ENCODE peak calls at places on chromosomes 16 and 17, in seven cellular contexts. H is kidney, F is left ventricle myocardium inferior, P is fibroblast of pulmonary artery, L is ovary, C is type B pancreatic cell, V is neural progenitor cell. E is an unnamed sample.

GRCh38 chr16:72997141-72997542 is 50.8 kb downstream of the ZFHX3 start:
- DNase-seq in H (no peak), F (no peak), P (peak; percentile 73), L (no peak), C (no peak), V (no peak), E (no peak)

GRCh38 chr17:28549274-28550132 is 2.9 kb downstream of the UNC119 start:
- DNase-seq in H (peak; percentile 56), F (no peak), P (no peak), L (no peak), C (no peak), V (peak; percentile 85), E (peak; percentile 34)

GRCh38 chr17:73533127-73533526 is 111.1 kb downstream of the SDK2 start:
- DNase-seq in H (no peak), F (peak; percentile 89), P (no peak), L (no peak), C (no peak), V (no peak), E (no peak)

GRCh38 chr17:1002412-1002753 is 5.5 kb downstream of the TIMM22 start:
- DNase-seq in H (no peak), F (no peak), P (peak; percentile 27), L (no peak), C (no peak), V (no peak), E (no peak)

GRCh38 chr16:57960826-57961472 is 10.0 kb downstream of the CNGB1 start:
- DNase-seq in H (no peak), F (no peak), P (no peak), L (no peak), C (no peak), V (no peak), E (peak; percentile 59)

GRCh38 chr17:50200447-50201225 is 795 bp downstream of the COL1A1 start:
- DNase-seq in H (peak; percentile 96), F (peak; percentile 88), P (peak; percentile 96), L (peak; percentile 97), C (peak; percentile 91), V (peak; percentile 96), E (peak; percentile 94)

GRCh38 chr17:38809828-38810227 is 10.5 kb upstream of the PIP4K2B start:
- DNase-seq in H (no peak), F (no peak), P (no peak), L (no peak), C (no peak), V (no peak), E (no peak)

GRCh38 chr17:4147751-4148310 is 4.8 kb downstream of the CYB5D2 start:
- DNase-seq in H (no peak), F (no peak), P (peak; percentile 36), L (no peak), C (no peak), V (no peak), E (no peak)

GRCh38 chr16:14301150-14302030 is 230.3 kb downstream of the MRTFB start:
- DNase-seq in H (peak; percentile 79), F (no peak), P (no peak), L (peak; percentile 68), C (no peak), V (peak; percentile 42), E (no peak)

GRCh38 chr17:64231567-64232141 is 31.4 kb downstream of the TEX2 start:
- DNase-seq in H (no peak), F (no peak), P (no peak), L (no peak), C (no peak), V (no peak), E (no peak)

GRCh38 chr17:21149626-21150025 is 22.9 kb downstream of the DHRS7B start:
- DNase-seq in H (no peak), F (no peak), P (no peak), L (no peak), C (no peak), V (no peak), E (no peak)

GRCh38 chr17:82172461-82173160 is 40.0 kb downstream of the CCDC57 start:
- DNase-seq in H (peak; percentile 37), F (no peak), P (no peak), L (no peak), C (no peak), V (no peak), E (no peak)

GRCh38 chr16:81703177-81704155 is 75.6 kb upstream of the PLCG2 start:
- DNase-seq in H (peak; percentile 66), F (peak; percentile 4), P (peak; percentile 94), L (peak; percentile 83), C (no peak), V (no peak), E (peak; percentile 93)

GRCh38 chr16:89722392-89723278 is 1.3 kb downstream of the ZNF276 start:
- DNase-seq in H (peak; percentile 95), F (peak; percentile 82), P (peak; percentile 52), L (no peak), C (no peak), V (peak; percentile 43), E (no peak)

GRCh38 chr16:31373235-31373634 is 18.3 kb downstream of the ITGAX start:
- DNase-seq in H (no peak), F (no peak), P (no peak), L (no peak), C (no peak), V (no peak), E (no peak)

GRCh38 chr16:89052824-89053724 is 40.6 kb upstream of the ACSF3 start:
- DNase-seq in H (peak; percentile 81), F (no peak), P (no peak), L (no peak), C (no peak), V (no peak), E (no peak)

DNA sequence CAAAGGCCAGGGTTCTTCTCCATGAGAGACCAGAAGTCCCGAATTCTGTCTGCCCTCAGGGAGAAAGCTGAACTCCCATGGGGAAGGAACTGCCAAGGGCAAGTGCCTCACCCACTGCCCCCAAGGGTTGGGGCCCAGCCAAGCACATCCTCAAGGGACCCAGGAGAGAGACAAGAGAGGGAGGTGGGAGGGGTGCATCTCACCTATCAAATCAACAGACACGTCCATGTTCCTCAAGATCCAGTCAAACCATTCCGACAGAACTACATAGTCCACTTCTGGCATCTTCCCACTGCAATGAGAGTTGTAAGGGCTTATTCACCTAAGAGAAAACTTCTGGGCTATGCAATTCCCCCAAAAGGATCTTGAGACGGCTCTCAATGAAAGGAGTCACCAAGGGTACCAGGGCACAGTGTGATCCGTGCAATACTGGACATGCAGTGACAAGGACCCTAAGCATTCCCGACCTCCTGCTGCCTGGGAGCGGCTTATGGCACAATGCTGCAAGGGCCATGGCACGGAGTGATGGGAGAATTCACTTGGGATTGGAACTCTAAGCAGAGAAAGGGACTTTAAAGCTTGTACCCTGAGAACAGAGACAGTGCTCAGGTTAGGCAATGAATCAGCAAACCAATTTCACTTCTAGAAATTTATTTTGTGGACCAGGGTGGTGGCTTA is 32.2 kb downstream of the TK2 start:
- DNase-seq in H (no peak), F (peak; percentile 50), P (no peak), L (peak; percentile 63), C (no peak), V (no peak), E (no peak)
- TF ChIP-seq CTCF in H (no peak), F (no peak), P (no peak), L (no peak), C (no peak), V (no peak), E (no peak)

GRCh38 chr16:78058165-78058564 is 35.8 kb downstream of the CLEC3A start:
- DNase-seq in H (no peak), F (no peak), P (no peak), L (no peak), C (no peak), V (no peak), E (no peak)

GRCh38 chr16:78065344-78065743 is 34.1 kb upstream of the WWOX start:
- DNase-seq in H (no peak), F (no peak), P (peak; percentile 1), L (no peak), C (no peak), V (no peak), E (no peak)

GRCh38 chr16:78060787-78061186 is 38.4 kb downstream of the CLEC3A start:
- DNase-seq in H (no peak), F (no peak), P (no peak), L (no peak), C (no peak), V (no peak), E (no peak)

DNA sequence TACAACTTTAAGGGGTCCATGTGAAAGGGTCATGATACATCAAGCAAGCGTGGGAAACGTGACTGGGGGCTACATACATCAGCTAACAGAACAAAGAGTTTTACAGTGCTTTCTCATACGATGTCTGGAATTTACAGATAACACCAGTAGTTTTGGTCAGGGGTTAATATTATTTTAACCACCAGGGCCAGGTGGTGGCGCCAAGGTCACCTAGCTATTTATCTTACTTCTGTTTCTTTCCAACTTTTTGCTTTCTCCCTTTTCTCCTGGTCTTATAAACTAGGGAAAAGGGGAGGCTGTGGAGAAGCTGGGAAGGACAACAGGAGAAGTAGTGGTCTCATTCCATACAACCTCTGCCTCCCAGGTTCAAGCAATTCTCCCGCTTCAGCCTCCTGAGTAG is 37.9 kb downstream of the CLEC3A start:
- DNase-seq in H (no peak), F (no peak), P (no peak), L (no peak), C (no peak), V (no peak), E (no peak)
- TF ChIP-seq CTCF in H (no peak), F (no peak), P (no peak), L (no peak), C (no peak), V (no peak), E (no peak)

GRCh38 chr16:69397821-69398521 is 12.2 kb upstream of the TERF2 start:
- DNase-seq in H (no peak), F (no peak), P (peak; percentile 86), L (peak; percentile 46), C (peak; percentile 34), V (peak; percentile 76), E (no peak)
- TF ChIP-seq CTCF in H (peak; percentile 49), F (peak; percentile 69), P (peak; percentile 87), L (peak; percentile 69), C (peak; percentile 69), V (peak; percentile 65), E (peak; percentile 78)

GRCh38 chr17:76501018-76501826 is at the start of gene RHBDF2:
- DNase-seq in H (peak; percentile 97), F (peak; percentile 92), P (peak; percentile 73), L (peak; percentile 97), C (peak; percentile 93), V (peak; percentile 94), E (no peak)

GRCh38 chr17:76506408-76507328 is 5.4 kb upstream of the RHBDF2 start:
- DNase-seq in H (peak; percentile 91), F (peak; percentile 80), P (peak; percentile 68), L (peak; percentile 92), C (peak; percentile 92), V (peak; percentile 84), E (no peak)

GRCh38 chr17:76502326-76503211 is 1.3 kb upstream of the RHBDF2 start:
- DNase-seq in H (no peak), F (no peak), P (no peak), L (no peak), C (no peak), V (no peak), E (no peak)

GRCh38 chr17:76501827-76502307 is 644 bp upstream of the RHBDF2 start:
- DNase-seq in H (no peak), F (no peak), P (no peak), L (no peak), C (no peak), V (no peak), E (no peak)

DNA sequence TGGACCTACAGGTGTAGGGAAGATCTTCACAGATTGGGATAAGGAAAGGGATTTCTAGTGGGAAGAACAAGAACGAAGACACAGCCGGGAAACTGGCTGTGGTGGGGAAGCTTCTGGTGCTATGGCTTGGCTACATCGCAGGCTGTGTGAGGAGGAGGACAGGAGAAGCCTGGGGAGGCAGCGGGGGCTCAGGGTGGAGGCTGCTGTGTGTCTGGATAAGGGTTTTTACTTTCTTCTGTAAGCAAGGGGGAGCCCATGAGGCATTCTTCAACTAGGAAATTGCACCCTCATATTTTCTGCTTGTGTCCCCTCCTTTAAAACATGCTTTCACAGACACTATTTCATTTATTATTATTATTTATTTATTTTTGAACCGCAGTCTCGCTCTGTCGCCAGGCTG is 2.9 kb upstream of the RHBDF2 start:
- DNase-seq in H (no peak), F (no peak), P (no peak), L (no peak), C (no peak), V (peak; percentile 33), E (no peak)
- TF ChIP-seq CTCF in H (no peak), F (no peak), P (peak; percentile 12), L (no peak), C (no peak), V (no peak), E (peak; percentile 38)